ENCODE peak calls at places on chromosomes 13 and 19, in seven cellular contexts. D is mesendoderm, P is H9, O is mesenchymal stem cell, B is neuronal stem cell, H is H1, F is trophoblast cell. A is an unnamed sample.

GRCh38 chr13:30071890-30072817 is 221.7 kb upstream of the UBL3 start:
- DNase-seq in D (peak; percentile 37), P (no peak), O (no peak), B (no peak), H (no peak), F (peak; percentile 95), A (no peak)

GRCh38 chr13:112067121-112067741 is at the start of gene SOX1:
- DNase-seq in D (peak; percentile 69), P (peak; percentile 69), O (no peak), B (no peak), H (no peak), F (no peak), A (no peak)

GRCh38 chr13:112106467-112107141 is 39.7 kb downstream of the SOX1 start:
- DNase-seq in D (peak; percentile 30), P (peak; percentile 61), O (no peak), B (peak; percentile 59), H (no peak), F (no peak), A (no peak)

GRCh38 chr13:114065141-114065925 is 67.1 kb downstream of the RASA3 start:
- DNase-seq in D (peak; percentile 95), P (peak; percentile 83), O (peak; percentile 99), B (no peak), H (peak; percentile 43), F (peak; percentile 69), A (peak; percentile 98)

GRCh38 chr13:45398862-45399261 is 19.3 kb downstream of the SLC25A30 start:
- DNase-seq in D (no peak), P (no peak), O (no peak), B (no peak), H (no peak), F (no peak), A (no peak)

GRCh38 chr19:38263696-38264485 is 482 bp upstream of the SPINT2 start:
- DNase-seq in D (peak; percentile 96), P (peak; percentile 97), O (peak; percentile 70), B (no peak), H (peak; percentile 80), F (peak; percentile 97), A (peak; percentile 45)

GRCh38 chr19:33292595-33293254 is 9.6 kb downstream of the CEBPA start:
- DNase-seq in D (no peak), P (no peak), O (no peak), B (no peak), H (no peak), F (peak; percentile 40), A (no peak)

GRCh38 chr13:77457989-77458388 is 77.5 kb upstream of the SCEL start:
- DNase-seq in D (no peak), P (no peak), O (no peak), B (no peak), H (no peak), F (no peak), A (no peak)

GRCh38 chr13:51339952-51340732 is 651 bp downstream of the SERPINE3 start:
- DNase-seq in D (no peak), P (no peak), O (no peak), B (no peak), H (no peak), F (no peak), A (peak; percentile 35)

GRCh38 chr13:49746111-49746510 is 46.4 kb downstream of the KPNA3 start:
- DNase-seq in D (no peak), P (no peak), O (no peak), B (no peak), H (no peak), F (no peak), A (no peak)

GRCh38 chr19:10720607-10721125 is 2.8 kb downstream of the DNM2 start:
- DNase-seq in D (no peak), P (no peak), O (no peak), B (no peak), H (no peak), F (no peak), A (no peak)

GRCh38 chr13:71477735-71478134 is 389.3 kb downstream of the DACH1 start:
- DNase-seq in D (peak; percentile 26), P (no peak), O (no peak), B (no peak), H (no peak), F (peak; percentile 2), A (no peak)

GRCh38 chr13:104683789-104684188 is 1617.6 kb upstream of the SLC10A2 start:
- DNase-seq in D (peak; percentile 10), P (no peak), O (no peak), B (no peak), H (no peak), F (no peak), A (no peak)

GRCh38 chr19:1775951-1776605 is 22.8 kb downstream of the ONECUT3 start:
- DNase-seq in D (no peak), P (no peak), O (no peak), B (no peak), H (no peak), F (no peak), A (no peak)

DNA sequence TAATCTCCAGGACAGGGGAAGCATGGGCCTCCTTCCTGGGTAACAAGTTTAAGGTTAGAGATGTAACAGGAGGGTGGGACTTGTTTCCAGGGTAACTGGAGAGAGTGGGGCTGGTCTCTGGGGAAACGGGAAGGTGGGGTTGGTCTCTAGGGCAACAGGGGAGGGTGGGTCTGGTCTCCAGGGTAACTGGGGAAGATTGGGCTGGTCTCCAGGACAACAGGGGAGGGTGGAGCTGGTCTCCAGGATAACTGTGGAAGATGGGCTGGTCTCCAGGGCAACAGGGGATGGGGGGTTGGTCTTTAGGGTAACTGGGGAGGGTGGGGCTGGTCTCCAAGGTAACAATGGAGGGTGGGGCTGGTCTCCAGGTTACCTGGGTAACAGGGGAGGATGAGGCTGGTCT is 36.5 kb downstream of the SPTBN4 start:
- DNase-seq in D (peak; percentile 47), P (peak; percentile 41), O (no peak), B (no peak), H (no peak), F (no peak), A (no peak)
- H2BK5ac ChIP-seq in D (no peak overlapping the region), P (no peak overlapping the region), O (no peak overlapping the region), B (no peak overlapping the region), H (no peak overlapping the region), F (no peak overlapping the region), A (no peak overlapping the region)

GRCh38 chr13:84207509-84207908 is 325.2 kb upstream of the SLITRK1 start:
- DNase-seq in D (no peak), P (no peak), O (no peak), B (no peak), H (no peak), F (no peak), A (no peak)

GRCh38 chr13:84208251-84208650 is 326.0 kb upstream of the SLITRK1 start:
- DNase-seq in D (no peak), P (no peak), O (no peak), B (no peak), H (no peak), F (no peak), A (no peak)

GRCh38 chr13:84211048-84211447 is 328.8 kb upstream of the SLITRK1 start:
- DNase-seq in D (no peak), P (no peak), O (no peak), B (no peak), H (no peak), F (no peak), A (no peak)
- H2BK5ac ChIP-seq in D (no peak overlapping the region), P (no peak overlapping the region), O (no peak overlapping the region), B (no peak overlapping the region), H (no peak overlapping the region), F (no peak overlapping the region), A (no peak overlapping the region)

GRCh38 chr13:28650284-28650683 is 8.6 kb upstream of the POMP start:
- DNase-seq in D (no peak), P (no peak), O (peak; percentile 58), B (no peak), H (no peak), F (peak; percentile 67), A (peak; percentile 85)
- H2BK5ac ChIP-seq in D (no peak overlapping the region), P (no peak overlapping the region), O (no peak overlapping the region), B (no peak overlapping the region), H (no peak overlapping the region), F (no peak overlapping the region), A (peak overlapping the region; percentile 2)

GRCh38 chr13:35891973-35892441 is 239.2 kb downstream of the DCLK1 start:
- DNase-seq in D (no peak), P (no peak), O (no peak), B (no peak), H (no peak), F (peak; percentile 32), A (peak; percentile 40)
- H2BK5ac ChIP-seq in D (no peak overlapping the region), P (no peak overlapping the region), O (no peak overlapping the region), B (no peak overlapping the region), H (no peak overlapping the region), F (no peak overlapping the region), A (no peak overlapping the region)

DNA sequence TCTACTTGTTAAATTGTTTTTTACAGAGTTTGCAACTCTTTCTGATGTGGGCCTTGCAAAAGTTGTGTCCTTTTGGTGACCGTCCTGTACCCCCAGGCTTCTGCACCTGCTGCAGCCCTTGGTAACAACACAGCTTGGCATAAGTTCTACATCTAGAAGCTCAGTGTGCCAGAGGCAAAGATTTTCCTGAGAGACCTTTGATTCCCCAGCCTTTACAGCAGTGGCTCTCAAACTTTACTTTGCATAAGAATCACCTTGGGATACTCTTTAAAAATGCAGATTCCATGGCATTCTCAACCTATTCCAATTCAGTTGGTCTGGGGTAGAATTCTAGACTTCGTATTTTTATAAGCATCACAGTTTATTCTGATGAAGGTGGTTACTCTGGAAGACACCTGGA is 260.9 kb downstream of the DCT start:
- DNase-seq in D (no peak), P (peak; percentile 38), O (no peak), B (no peak), H (no peak), F (no peak), A (no peak)
- H2BK5ac ChIP-seq in D (no peak overlapping the region), P (no peak overlapping the region), O (no peak overlapping the region), B (no peak overlapping the region), H (no peak overlapping the region), F (no peak overlapping the region), A (no peak overlapping the region)

GRCh38 chr13:73576291-73576690 is 517.5 kb downstream of the KLF5 start:
- DNase-seq in D (no peak), P (no peak), O (no peak), B (no peak), H (no peak), F (no peak), A (no peak)
- H2BK5ac ChIP-seq in D (no peak overlapping the region), P (no peak overlapping the region), O (no peak overlapping the region), B (no peak overlapping the region), H (no peak overlapping the region), F (no peak overlapping the region), A (no peak overlapping the region)

A was measured in IMR-90.